ENCODE peak calls at places on chromosomes 7 and 10, in four cellular contexts. One of them, this sample, is unnamed.

GRCh38 chr10:24974978-24975377 is 22.6 kb upstream of the PRTFDC1 start:
- DNase-seq in HepG2: peak
- DNase-seq in WTC11: no peak
- DNase-seq in K562: no peak
- DNase-seq in this sample: no peak

GRCh38 chr7:130154501-130155317 is 50.5 kb downstream of the TMEM209 start:
- DNase-seq in HepG2: no peak
- DNase-seq in WTC11: peak
- DNase-seq in K562: peak
- DNase-seq in this sample: peak

GRCh38 chr7:50781371-50781770 is 1.3 kb downstream of the GRB10 start:
- DNase-seq in HepG2: no peak
- DNase-seq in WTC11: no peak
- DNase-seq in K562: no peak
- DNase-seq in this sample: no peak

GRCh38 chr7:15495170-15495569 is 66.6 kb downstream of the AGMO start:
- DNase-seq in HepG2: no peak
- DNase-seq in WTC11: no peak
- DNase-seq in K562: no peak
- DNase-seq in this sample: no peak

GRCh38 chr7:93914581-93915066 is 6.9 kb upstream of the GNG11 start:
- DNase-seq in HepG2: no peak
- DNase-seq in WTC11: no peak
- DNase-seq in K562: no peak
- DNase-seq in this sample: no peak

GRCh38 chr7:116977172-116977571 is 23.9 kb downstream of the ST7 start:
- DNase-seq in HepG2: no peak
- DNase-seq in WTC11: no peak
- DNase-seq in K562: no peak
- DNase-seq in this sample: no peak

GRCh38 chr7:71752171-71752935 is 620.4 kb downstream of the GALNT17 start:
- DNase-seq in HepG2: peak
- DNase-seq in WTC11: peak
- DNase-seq in K562: peak
- DNase-seq in this sample: peak

GRCh38 chr7:92873776-92874175 is 37.4 kb upstream of the CDK6 start:
- DNase-seq in HepG2: no peak
- DNase-seq in WTC11: no peak
- DNase-seq in K562: no peak
- DNase-seq in this sample: peak

GRCh38 chr10:79102056-79102874 is 33.5 kb downstream of the ZMIZ1 start:
- DNase-seq in HepG2: no peak
- DNase-seq in WTC11: no peak
- DNase-seq in K562: peak
- DNase-seq in this sample: peak

GRCh38 chr7:100914208-100914878 is 18.7 kb upstream of the ACHE start:
- DNase-seq in HepG2: peak
- DNase-seq in WTC11: no peak
- DNase-seq in K562: no peak
- DNase-seq in this sample: no peak

GRCh38 chr7:136036336-136036735 is 59.2 kb upstream of the MTPN start:
- DNase-seq in HepG2: no peak
- DNase-seq in WTC11: no peak
- DNase-seq in K562: no peak
- DNase-seq in this sample: no peak

GRCh38 chr10:84214612-84215235 is 10.6 kb downstream of the LRIT2 start:
- DNase-seq in HepG2: peak
- DNase-seq in WTC11: peak
- DNase-seq in K562: peak
- DNase-seq in this sample: peak

GRCh38 chr10:118108194-118109026 is 61.7 kb upstream of the RAB11FIP2 start:
- DNase-seq in HepG2: no peak
- DNase-seq in WTC11: no peak
- DNase-seq in K562: peak
- DNase-seq in this sample: peak

GRCh38 chr10:12971001-12971788 is 30.3 kb downstream of the CCDC3 start:
- DNase-seq in HepG2: no peak
- DNase-seq in WTC11: no peak
- DNase-seq in K562: no peak
- DNase-seq in this sample: no peak

GRCh38 chr10:116211682-116212081 is 61.3 kb downstream of the GFRA1 start:
- DNase-seq in HepG2: no peak
- DNase-seq in WTC11: no peak
- DNase-seq in K562: no peak
- DNase-seq in this sample: no peak

GRCh38 chr10:46297406-46298204 is 10.8 kb downstream of the ANTXRL start:
- DNase-seq in HepG2: no peak
- DNase-seq in WTC11: no peak
- DNase-seq in K562: peak
- DNase-seq in this sample: no peak

GRCh38 chr10:73262105-73262730 is 9.8 kb upstream of the MRPS16 start:
- DNase-seq in HepG2: peak
- DNase-seq in WTC11: no peak
- DNase-seq in K562: peak
- DNase-seq in this sample: no peak

GRCh38 chr7:2926120-2926897 is 82.2 kb upstream of the GNA12 start:
- DNase-seq in HepG2: no peak
- DNase-seq in WTC11: peak
- DNase-seq in K562: no peak
- DNase-seq in this sample: no peak

GRCh38 chr7:2923886-2924574 is 79.9 kb upstream of the GNA12 start:
- DNase-seq in HepG2: no peak
- DNase-seq in WTC11: no peak
- DNase-seq in K562: no peak
- DNase-seq in this sample: no peak

GRCh38 chr7:2923291-2923781 is 79.2 kb upstream of the GNA12 start:
- DNase-seq in HepG2: no peak
- DNase-seq in WTC11: no peak
- DNase-seq in K562: no peak
- DNase-seq in this sample: no peak

GRCh38 chr7:2926898-2927405 is 82.8 kb upstream of the GNA12 start:
- DNase-seq in HepG2: no peak
- DNase-seq in WTC11: peak
- DNase-seq in K562: no peak
- DNase-seq in this sample: no peak

GRCh38 chr7:2924866-2925840 is 81.0 kb upstream of the GNA12 start:
- DNase-seq in HepG2: no peak
- DNase-seq in WTC11: peak
- DNase-seq in K562: no peak
- DNase-seq in this sample: no peak
- TF ChIP-seq ELF4 in HepG2: no peak
- TF ChIP-seq ELF4 in WTC11: no peak
- TF ChIP-seq ELF4 in K562: no peak
- TF ChIP-seq ELF4 in this sample: no peak

GRCh38 chr7:41696323-41696916 is 6.5 kb downstream of the INHBA start:
- DNase-seq in HepG2: peak
- DNase-seq in WTC11: peak
- DNase-seq in K562: peak
- DNase-seq in this sample: peak

GRCh38 chr7:41691286-41691966 is 11.5 kb downstream of the INHBA start:
- DNase-seq in HepG2: no peak
- DNase-seq in WTC11: no peak
- DNase-seq in K562: no peak
- DNase-seq in this sample: no peak

GRCh38 chr7:41693150-41693997 is 9.5 kb downstream of the INHBA start:
- DNase-seq in HepG2: no peak
- DNase-seq in WTC11: no peak
- DNase-seq in K562: no peak
- DNase-seq in this sample: no peak

GRCh38 chr7:41695661-41696322 is 7.1 kb downstream of the INHBA start:
- DNase-seq in HepG2: no peak
- DNase-seq in WTC11: no peak
- DNase-seq in K562: no peak
- DNase-seq in this sample: no peak

DNA sequence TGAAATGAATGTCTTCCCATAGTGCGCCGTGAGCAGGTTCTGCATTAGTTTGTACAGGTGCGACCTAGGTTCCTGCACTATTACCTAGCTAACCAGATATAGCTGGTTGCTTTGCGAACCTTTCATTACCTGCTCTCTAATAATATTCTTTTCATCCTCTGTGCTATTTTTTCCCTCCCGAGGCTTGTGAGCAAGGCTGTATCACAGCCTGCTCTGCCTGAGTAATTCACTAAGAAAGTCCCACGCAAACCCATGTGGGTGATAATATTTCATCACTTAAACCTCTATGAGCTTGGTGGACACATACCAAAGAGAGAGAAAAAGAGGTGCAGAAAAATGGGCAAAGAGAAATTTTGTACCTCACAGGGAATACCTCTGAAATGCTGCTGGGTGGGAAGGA is 8.4 kb downstream of the INHBA start:
- DNase-seq in HepG2: no peak
- DNase-seq in WTC11: no peak
- DNase-seq in K562: no peak
- DNase-seq in this sample: no peak
- TF ChIP-seq ELF4 in HepG2: no peak
- TF ChIP-seq ELF4 in WTC11: no peak
- TF ChIP-seq ELF4 in K562: no peak
- TF ChIP-seq ELF4 in this sample: no peak

GRCh38 chr10:381805-382204 is 246.6 kb downstream of the ZMYND11 start:
- DNase-seq in HepG2: no peak
- DNase-seq in WTC11: no peak
- DNase-seq in K562: no peak
- DNase-seq in this sample: no peak
- TF ChIP-seq ELF4 in HepG2: no peak
- TF ChIP-seq ELF4 in WTC11: no peak
- TF ChIP-seq ELF4 in K562: no peak
- TF ChIP-seq ELF4 in this sample: no peak

DNA sequence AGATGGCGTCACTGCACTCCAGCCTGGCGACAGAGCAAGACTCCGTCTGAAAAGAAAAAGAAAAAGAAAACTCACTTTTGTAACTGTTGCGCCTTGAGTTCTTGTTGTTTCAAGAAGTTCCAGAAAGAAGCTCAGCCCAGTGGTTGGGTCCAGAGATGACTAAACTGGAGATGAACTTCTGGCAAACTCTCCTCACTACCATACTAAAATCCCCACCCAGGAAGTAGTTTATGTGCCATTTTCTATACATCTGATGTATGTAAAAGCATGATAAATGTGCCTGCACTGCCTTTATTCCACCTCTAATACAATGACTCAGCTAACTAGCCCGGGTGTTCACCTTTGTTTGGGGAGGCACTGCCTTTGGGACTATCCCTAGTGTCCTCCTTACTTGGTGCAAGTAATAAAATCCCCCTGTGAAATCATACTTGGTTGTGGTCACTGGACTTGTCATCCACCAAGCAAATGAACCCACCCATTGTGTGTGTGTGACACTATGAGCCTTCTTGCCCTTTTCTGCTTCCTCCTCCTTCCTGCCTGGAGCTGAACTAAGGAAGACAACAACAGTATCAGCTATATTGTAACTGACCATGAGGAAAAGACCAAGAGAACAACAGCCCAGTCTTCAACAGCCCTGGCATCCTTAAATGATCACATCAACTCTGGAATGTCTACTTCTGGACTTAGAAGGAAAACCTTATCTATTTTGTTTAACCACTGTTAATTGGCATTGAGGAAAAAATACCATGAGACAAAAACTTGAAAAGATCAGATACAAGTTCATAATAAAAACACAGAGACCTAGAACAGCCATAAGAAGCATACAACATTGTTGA is 33.6 kb downstream of the JMJD1C start:
- DNase-seq in HepG2: no peak
- DNase-seq in WTC11: no peak
- DNase-seq in K562: no peak
- DNase-seq in this sample: no peak
- TF ChIP-seq ELF4 in HepG2: no peak
- TF ChIP-seq ELF4 in WTC11: no peak
- TF ChIP-seq ELF4 in K562: no peak
- TF ChIP-seq ELF4 in this sample: no peak

DNA sequence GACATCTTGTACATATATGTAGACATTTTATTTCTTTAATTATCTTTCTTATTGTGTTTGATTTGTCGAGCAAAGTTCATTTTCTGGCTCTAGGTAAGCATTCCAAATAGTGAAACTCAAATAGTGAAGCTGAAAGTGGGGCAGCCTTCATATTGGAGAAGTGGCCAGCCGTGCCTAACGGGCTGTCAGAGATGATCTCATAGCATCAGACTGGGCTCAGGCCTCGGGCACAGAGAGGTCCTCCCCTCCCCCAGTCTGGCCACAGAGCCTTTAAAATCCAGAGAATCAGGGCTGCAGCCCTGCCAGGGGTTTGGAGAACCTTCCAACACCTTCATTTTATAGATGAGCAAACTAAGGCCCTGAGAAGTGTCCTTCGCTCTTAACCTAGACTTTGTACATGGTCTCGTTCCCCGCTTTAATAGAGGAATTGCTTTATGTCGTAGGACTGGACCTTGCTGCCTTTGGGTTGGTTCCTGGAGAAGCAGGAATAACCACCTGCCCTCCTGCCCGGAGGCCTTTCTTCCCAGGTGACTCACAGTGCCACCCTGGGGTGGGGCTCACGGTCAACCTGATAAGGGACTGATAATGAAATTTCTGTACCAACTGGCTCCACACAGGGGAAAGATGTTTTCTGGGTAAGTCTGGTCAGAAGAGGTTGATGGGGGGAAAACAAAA is 7.3 kb downstream of the TSPAN15 start:
- DNase-seq in HepG2: no peak
- DNase-seq in WTC11: no peak
- DNase-seq in K562: no peak
- DNase-seq in this sample: no peak
- TF ChIP-seq ELF4 in HepG2: no peak
- TF ChIP-seq ELF4 in WTC11: no peak
- TF ChIP-seq ELF4 in K562: no peak
- TF ChIP-seq ELF4 in this sample: no peak

This sample was measured in HEK293T.